ENCODE peak calls at places on chromosome 5, in eight cellular contexts. Z, P, L, J, W, R, O and D are unnamed samples.
A peak's percentile ranks its signal among the peaks of the same experiment; 100 is the strongest.

GRCh38 chr5:43042176-43042625 is 2.1 kb upstream of the ANXA2R start:
- DNase-seq in Z (no peak), P (peak; percentile 81), L (peak; percentile 89), J (peak; percentile 25), W (peak; percentile 95), R (peak; percentile 64), O (peak; percentile 81), D (peak; percentile 98)

GRCh38 chr5:180080670-180081280 is 9.2 kb upstream of the RNF130 start:
- DNase-seq in Z (no peak), P (no peak), L (peak; percentile 62), J (no peak), W (no peak), R (no peak), O (no peak), D (no peak)

GRCh38 chr5:33282157-33282556 is 158.6 kb upstream of the TARS1 start:
- DNase-seq in Z (no peak), P (no peak), L (no peak), J (no peak), W (no peak), R (no peak), O (no peak), D (no peak)

GRCh38 chr5:18037718-18038117 is 403.5 kb downstream of the TAF11L14 start:
- DNase-seq in Z (no peak), P (peak; percentile 60), L (no peak), J (no peak), W (no peak), R (no peak), O (no peak), D (no peak)

GRCh38 chr5:1314564-1314982 is 19.7 kb upstream of the TERT start:
- DNase-seq in Z (no peak), P (no peak), L (no peak), J (no peak), W (no peak), R (no peak), O (no peak), D (no peak)

GRCh38 chr5:180739271-180739670 is 587 bp downstream of the OR2Y1 start:
- DNase-seq in Z (no peak), P (peak; percentile 26), L (no peak), J (no peak), W (no peak), R (no peak), O (no peak), D (no peak)

GRCh38 chr5:178385472-178385853 is 152.9 kb upstream of the PHYKPL start:
- DNase-seq in Z (no peak), P (peak; percentile 26), L (no peak), J (no peak), W (no peak), R (no peak), O (no peak), D (peak; percentile 55)

GRCh38 chr5:115494570-115495289 is 49.8 kb downstream of the FEM1C start:
- DNase-seq in Z (no peak), P (no peak), L (no peak), J (no peak), W (no peak), R (no peak), O (no peak), D (no peak)

GRCh38 chr5:109917966-109918365 is 228.2 kb downstream of the MAN2A1 start:
- DNase-seq in Z (no peak), P (no peak), L (no peak), J (no peak), W (no peak), R (no peak), O (no peak), D (no peak)

GRCh38 chr5:60339691-60340191 is 360.2 kb downstream of the DEPDC1B start:
- DNase-seq in Z (no peak), P (no peak), L (no peak), J (peak; percentile 10), W (no peak), R (no peak), O (no peak), D (no peak)

GRCh38 chr5:61416010-61416409 is 84.0 kb downstream of the ZSWIM6 start:
- DNase-seq in Z (no peak), P (peak; percentile 51), L (no peak), J (no peak), W (no peak), R (no peak), O (peak; percentile 32), D (no peak)

GRCh38 chr5:43432486-43433365 is 20.5 kb upstream of the CCL28 start:
- DNase-seq in Z (peak; percentile 4), P (peak; percentile 98), L (no peak), J (peak; percentile 11), W (peak; percentile 38), R (peak; percentile 76), O (peak; percentile 49), D (peak; percentile 74)

GRCh38 chr5:136064510-136064909 is 35.7 kb downstream of the TGFBI start:
- DNase-seq in Z (no peak), P (peak; percentile 15), L (no peak), J (no peak), W (no peak), R (peak; percentile 32), O (no peak), D (no peak)

GRCh38 chr5:56302027-56302426 is 68.9 kb upstream of the ANKRD55 start:
- DNase-seq in Z (no peak), P (peak; percentile 61), L (no peak), J (no peak), W (no peak), R (no peak), O (no peak), D (no peak)

GRCh38 chr5:81783401-81783800 is 32.5 kb upstream of the SSBP2 start:
- DNase-seq in Z (no peak), P (no peak), L (no peak), J (no peak), W (no peak), R (no peak), O (no peak), D (peak; percentile 21)

GRCh38 chr5:154236011-154236410 is 45.5 kb downstream of the GALNT10 start:
- DNase-seq in Z (no peak), P (no peak), L (no peak), J (no peak), W (no peak), R (no peak), O (no peak), D (no peak)

GRCh38 chr5:65021527-65022226 is 252.9 kb downstream of the CWC27 start:
- DNase-seq in Z (no peak), P (no peak), L (no peak), J (no peak), W (no peak), R (no peak), O (no peak), D (no peak)

GRCh38 chr5:143024227-143024920 is 254.2 kb downstream of the ARHGAP26 start:
- DNase-seq in Z (no peak), P (no peak), L (no peak), J (no peak), W (no peak), R (no peak), O (no peak), D (no peak)

GRCh38 chr5:141094481-141095262 is at the start of gene PCDHB2:
- DNase-seq in Z (no peak), P (peak; percentile 81), L (no peak), J (no peak), W (no peak), R (no peak), O (peak; percentile 95), D (peak; percentile 61)